ENCODE peak calls at places on chromosome X, in five cellular contexts. D is ureter, A is EL, L is psoas muscle, I is neuronal stem cell. T is an unnamed sample.

GRCh38 chrX:149757206-149758067 is 16.4 kb upstream of the HSFX1 start:
- DNase-seq in D (no peak), A (no peak), L (no peak), I (no peak), T (no peak)

GRCh38 chrX:21658746-21659145 is 616 bp upstream of the KLHL34 start:
- DNase-seq in D (no peak), A (no peak), L (peak), I (no peak), T (no peak)

GRCh38 chrX:44873415-44874270 is 655 bp downstream of the KDM6A start:
- DNase-seq in D (peak), A (peak), L (peak), I (no peak), T (no peak)

GRCh38 chrX:81229208-81229607 is 27.3 kb downstream of the SH3BGRL start:
- DNase-seq in D (no peak), A (no peak), L (no peak), I (no peak), T (no peak)

GRCh38 chrX:132209527-132209926 is 9.7 kb downstream of the RAP2C start:
- DNase-seq in D (no peak), A (peak), L (no peak), I (no peak), T (no peak)

GRCh38 chrX:120753413-120754251 is 122.0 kb downstream of the CT47B1 start:
- DNase-seq in D (no peak), A (no peak), L (no peak), I (no peak), T (no peak)

GRCh38 chrX:111270339-111270738 is at the start of gene CAPN6:
- DNase-seq in D (no peak), A (peak), L (peak), I (peak), T (no peak)

GRCh38 chrX:41621236-41621651 is 67.5 kb upstream of the GPR34 start:
- DNase-seq in D (no peak), A (peak), L (no peak), I (no peak), T (no peak)

GRCh38 chrX:67426946-67427345 is 116.9 kb upstream of the AR start:
- DNase-seq in D (no peak), A (no peak), L (no peak), I (no peak), T (no peak)

GRCh38 chrX:13938053-13938765 is 91.5 kb downstream of the GEMIN8 start:
- DNase-seq in D (no peak), A (peak), L (no peak), I (peak), T (peak)

GRCh38 chrX:130626521-130626920 is 224.7 kb downstream of the RBMX2 start:
- DNase-seq in D (no peak), A (no peak), L (no peak), I (no peak), T (no peak)

GRCh38 chrX:72536542-72536941 is 36.1 kb downstream of the HDAC8 start:
- DNase-seq in D (no peak), A (no peak), L (no peak), I (no peak), T (no peak)

T was measured in 8988T.